ENCODE peak calls at places on chromosome 3, in four cellular contexts. One of them, this sample, is unnamed.

GRCh38 chr3:57184516-57184915 is 15.3 kb downstream of the HESX1 start:
- DNase-seq in breast epithelium: no peak
- DNase-seq in HepG2: no peak
- DNase-seq in body of pancreas: no peak
- DNase-seq in this sample: no peak

GRCh38 chr3:43260412-43260811 is 25.9 kb upstream of the SNRK start:
- DNase-seq in breast epithelium: no peak
- DNase-seq in body of pancreas: no peak
- DNase-seq in HepG2: peak
- DNase-seq in this sample: no peak

GRCh38 chr3:55583475-55583874 is 96.4 kb upstream of the WNT5A start:
- DNase-seq in HepG2: no peak
- DNase-seq in body of pancreas: no peak
- DNase-seq in breast epithelium: no peak
- DNase-seq in this sample: no peak

GRCh38 chr3:48232232-48232631 is 8.7 kb upstream of the ZNF589 start:
- DNase-seq in body of pancreas: no peak
- DNase-seq in HepG2: no peak
- DNase-seq in breast epithelium: no peak
- DNase-seq in this sample: no peak

GRCh38 chr3:136070334-136070733 is 104.8 kb downstream of the PPP2R3A start:
- DNase-seq in HepG2: no peak
- DNase-seq in breast epithelium: no peak
- DNase-seq in body of pancreas: no peak
- DNase-seq in this sample: no peak

GRCh38 chr3:13013994-13014754 is 59.1 kb downstream of the IQSEC1 start:
- DNase-seq in breast epithelium: no peak
- DNase-seq in HepG2: no peak
- DNase-seq in body of pancreas: no peak
- DNase-seq in this sample: peak

GRCh38 chr3:149678365-149678948 is 20.6 kb upstream of the WWTR1 start:
- DNase-seq in body of pancreas: no peak
- DNase-seq in HepG2: no peak
- DNase-seq in breast epithelium: no peak
- DNase-seq in this sample: no peak

GRCh38 chr3:151168269-151169094 is 34.5 kb downstream of the GPR171 start:
- DNase-seq in breast epithelium: peak
- DNase-seq in body of pancreas: peak
- DNase-seq in HepG2: peak
- DNase-seq in this sample: peak

GRCh38 chr3:24151595-24151994 is 206.5 kb downstream of the NR1D2 start:
- DNase-seq in HepG2: no peak
- DNase-seq in breast epithelium: no peak
- DNase-seq in body of pancreas: no peak
- DNase-seq in this sample: peak

GRCh38 chr3:46482632-46483311 is 15.0 kb upstream of the RTP3 start:
- DNase-seq in HepG2: no peak
- DNase-seq in breast epithelium: no peak
- DNase-seq in body of pancreas: no peak
- DNase-seq in this sample: no peak

GRCh38 chr3:37741644-37742043 is 120.0 kb upstream of the CTDSPL start:
- DNase-seq in breast epithelium: peak
- DNase-seq in body of pancreas: peak
- DNase-seq in HepG2: peak
- DNase-seq in this sample: peak

GRCh38 chr3:99473321-99473751 is 165.1 kb upstream of the COL8A1 start:
- DNase-seq in body of pancreas: no peak
- DNase-seq in HepG2: no peak
- DNase-seq in breast epithelium: no peak
- DNase-seq in this sample: no peak

GRCh38 chr3:167406876-167407492 is 26.9 kb upstream of the ZBBX start:
- DNase-seq in body of pancreas: peak
- DNase-seq in breast epithelium: no peak
- DNase-seq in HepG2: peak
- DNase-seq in this sample: peak

GRCh38 chr3:139940622-139941021 is 5.6 kb downstream of the CLSTN2 start:
- DNase-seq in HepG2: peak
- DNase-seq in breast epithelium: no peak
- DNase-seq in body of pancreas: no peak
- DNase-seq in this sample: no peak

GRCh38 chr3:38454179-38454883 is 641 bp downstream of the ACVR2B start:
- DNase-seq in breast epithelium: peak
- DNase-seq in HepG2: no peak
- DNase-seq in body of pancreas: peak
- DNase-seq in this sample: peak

GRCh38 chr3:55484741-55485207 is 2.3 kb downstream of the WNT5A start:
- DNase-seq in HepG2: no peak
- DNase-seq in breast epithelium: no peak
- DNase-seq in body of pancreas: no peak
- DNase-seq in this sample: no peak

GRCh38 chr3:161347726-161348125 is 23.6 kb downstream of the SPTSSB start:
- DNase-seq in HepG2: no peak
- DNase-seq in body of pancreas: no peak
- DNase-seq in breast epithelium: no peak
- DNase-seq in this sample: no peak

GRCh38 chr3:129560269-129560787 is 17.4 kb downstream of the H1-8 start:
- DNase-seq in body of pancreas: no peak
- DNase-seq in HepG2: no peak
- DNase-seq in breast epithelium: no peak
- DNase-seq in this sample: no peak

GRCh38 chr3:23112491-23112890 is 90.6 kb upstream of the UBE2E2 start:
- DNase-seq in breast epithelium: no peak
- DNase-seq in body of pancreas: no peak
- DNase-seq in HepG2: no peak
- DNase-seq in this sample: peak

GRCh38 chr3:40628984-40629383 is 104.2 kb downstream of the ZNF621 start:
- DNase-seq in body of pancreas: no peak
- DNase-seq in breast epithelium: no peak
- DNase-seq in HepG2: no peak
- DNase-seq in this sample: no peak

GRCh38 chr3:9130318-9131110 is 118.9 kb downstream of the SRGAP3 start:
- DNase-seq in body of pancreas: no peak
- DNase-seq in breast epithelium: no peak
- DNase-seq in HepG2: no peak
- DNase-seq in this sample: no peak

GRCh38 chr3:10505791-10506585 is 602 bp upstream of the ATP2B2 start:
- DNase-seq in HepG2: no peak
- DNase-seq in body of pancreas: no peak
- DNase-seq in breast epithelium: no peak
- DNase-seq in this sample: no peak

GRCh38 chr3:156352728-156353127 is 202.2 kb downstream of the SSR3 start:
- DNase-seq in body of pancreas: no peak
- DNase-seq in HepG2: no peak
- DNase-seq in breast epithelium: no peak
- DNase-seq in this sample: no peak

GRCh38 chr3:77468408-77469045 is 428.6 kb downstream of the ROBO2 start:
- DNase-seq in breast epithelium: no peak
- DNase-seq in body of pancreas: no peak
- DNase-seq in HepG2: no peak
- DNase-seq in this sample: no peak

GRCh38 chr3:181176610-181177009 is 187.1 kb upstream of the DNAJC19 start:
- DNase-seq in body of pancreas: peak
- DNase-seq in breast epithelium: peak
- DNase-seq in HepG2: peak
- DNase-seq in this sample: peak

GRCh38 chr3:66048051-66048395 is 9.3 kb upstream of the MAGI1 start:
- DNase-seq in breast epithelium: no peak
- DNase-seq in body of pancreas: no peak
- DNase-seq in HepG2: no peak
- DNase-seq in this sample: no peak

GRCh38 chr3:133237380-133237779 is 162.5 kb upstream of the BFSP2 start:
- DNase-seq in HepG2: no peak
- DNase-seq in breast epithelium: no peak
- DNase-seq in body of pancreas: no peak
- DNase-seq in this sample: no peak

DNA sequence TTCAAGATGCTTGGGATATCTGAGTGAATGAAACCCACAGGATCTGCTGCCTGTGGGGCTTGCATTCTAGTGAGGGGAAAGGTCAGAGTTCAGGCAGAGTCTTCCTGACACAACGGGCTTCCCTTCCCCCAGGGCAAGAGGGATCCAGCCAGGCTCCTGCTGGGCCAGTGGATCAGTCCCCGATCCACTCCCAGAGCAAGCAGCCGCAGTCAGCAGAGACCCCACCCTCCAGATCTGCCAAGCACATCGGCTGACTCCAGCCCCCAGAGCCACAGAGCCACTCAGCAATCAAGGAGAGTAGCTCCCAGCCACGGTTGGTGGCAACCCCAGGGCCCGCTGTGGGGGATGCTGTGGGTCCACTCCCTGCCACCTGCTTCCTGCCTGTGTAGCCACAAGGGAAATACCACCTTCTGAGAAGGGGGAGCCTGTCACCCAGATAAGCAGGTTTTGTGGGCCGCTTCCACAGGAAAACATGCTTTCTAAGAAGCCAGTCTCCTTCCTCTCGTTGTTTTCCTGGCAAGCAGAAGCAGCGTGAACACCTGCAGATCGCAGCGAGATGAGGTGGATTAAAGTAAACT is 44.9 kb downstream of the CPN2 start:
- DNase-seq in body of pancreas: no peak
- DNase-seq in HepG2: no peak
- DNase-seq in breast epithelium: no peak
- DNase-seq in this sample: no peak
- TF ChIP-seq POLR2A in body of pancreas: no peak
- TF ChIP-seq POLR2A in HepG2: no peak
- TF ChIP-seq POLR2A in breast epithelium: no peak
- TF ChIP-seq POLR2A in this sample: no peak

GRCh38 chr3:119579366-119580147 is at the start of gene ADPRH:
- DNase-seq in HepG2: no peak
- DNase-seq in breast epithelium: peak
- DNase-seq in body of pancreas: peak
- DNase-seq in this sample: peak
- TF ChIP-seq POLR2A in HepG2: no peak
- TF ChIP-seq POLR2A in breast epithelium: no peak
- TF ChIP-seq POLR2A in body of pancreas: peak
- TF ChIP-seq POLR2A in this sample: no peak

DNA sequence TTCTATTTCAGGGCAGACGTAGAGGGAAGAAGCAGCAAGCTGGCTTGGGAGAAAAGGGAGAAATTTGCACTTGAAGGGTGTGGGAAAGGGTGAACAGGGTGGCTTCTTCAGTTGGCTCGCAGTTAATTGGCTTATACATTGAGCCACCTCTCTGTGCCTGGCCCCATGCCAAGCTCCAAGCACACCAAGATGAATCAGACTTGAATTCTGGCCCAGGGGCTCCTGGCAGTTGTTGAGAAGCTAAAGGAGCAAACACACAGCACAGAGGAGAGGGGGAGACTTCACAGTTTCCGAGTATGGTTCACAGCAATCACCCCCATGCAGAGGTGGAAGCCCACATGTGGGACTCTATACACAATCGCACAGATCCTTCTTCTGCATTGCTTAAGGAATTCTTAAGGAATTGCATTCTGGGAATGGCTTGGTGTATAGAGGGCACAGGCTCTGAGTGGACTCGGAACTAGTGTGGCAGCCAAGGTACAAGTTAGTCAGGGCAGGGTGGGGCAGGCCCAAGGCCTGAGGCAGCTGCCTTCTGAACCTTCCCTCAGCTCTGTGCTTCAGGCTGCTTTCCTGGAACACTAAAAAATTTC is 1.5 kb downstream of the ARL6IP5 start:
- DNase-seq in body of pancreas: peak
- DNase-seq in breast epithelium: peak
- DNase-seq in HepG2: peak
- DNase-seq in this sample: peak
- TF ChIP-seq POLR2A in body of pancreas: peak
- TF ChIP-seq POLR2A in breast epithelium: no peak
- TF ChIP-seq POLR2A in HepG2: no peak
- TF ChIP-seq POLR2A in this sample: peak

DNA sequence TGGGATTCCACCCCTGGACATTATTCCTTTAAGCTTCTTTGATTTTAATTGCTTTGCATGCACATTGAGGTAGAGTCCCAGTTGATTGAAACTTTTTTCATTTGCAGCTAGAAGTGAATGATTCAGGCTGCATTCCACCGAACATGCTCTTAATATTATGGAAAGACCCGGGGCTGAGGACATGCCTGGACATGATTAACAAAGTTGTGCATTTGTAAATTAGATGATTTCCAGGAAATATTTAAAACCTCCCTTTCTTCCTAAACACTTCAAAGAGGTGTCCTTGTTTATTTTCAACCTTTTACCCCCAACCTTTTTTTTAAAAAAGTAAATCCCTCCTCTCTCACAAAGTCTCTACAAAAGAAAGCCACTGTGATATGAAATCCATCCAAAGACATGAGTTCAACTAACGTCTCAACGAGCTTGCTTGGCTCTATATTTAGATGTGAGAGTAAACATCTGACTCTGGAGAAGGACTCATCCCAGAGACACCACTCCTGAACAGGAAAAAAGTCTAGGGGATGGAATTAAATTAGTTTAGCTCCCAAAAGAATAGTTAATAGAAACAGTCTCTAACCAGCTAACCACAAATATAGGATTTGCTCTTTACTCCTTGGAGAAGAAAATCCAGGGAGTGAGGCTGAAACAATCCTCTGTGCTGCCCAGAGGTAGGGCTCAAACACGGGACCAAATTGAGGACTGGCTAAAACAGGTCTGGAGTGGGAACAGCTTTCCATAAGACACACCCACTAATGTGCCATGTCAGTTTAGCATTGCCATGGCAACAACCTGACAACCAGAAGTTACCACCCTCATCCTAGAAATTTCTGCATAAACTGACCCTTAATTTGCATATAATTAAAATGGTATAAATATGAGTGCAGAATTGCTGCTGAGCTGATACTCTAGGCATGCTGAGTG is 83.1 kb downstream of the XXYLT1 start:
- DNase-seq in breast epithelium: peak
- DNase-seq in HepG2: no peak
- DNase-seq in body of pancreas: no peak
- DNase-seq in this sample: no peak
- TF ChIP-seq POLR2A in breast epithelium: no peak
- TF ChIP-seq POLR2A in HepG2: no peak
- TF ChIP-seq POLR2A in body of pancreas: no peak
- TF ChIP-seq POLR2A in this sample: no peak

DNA sequence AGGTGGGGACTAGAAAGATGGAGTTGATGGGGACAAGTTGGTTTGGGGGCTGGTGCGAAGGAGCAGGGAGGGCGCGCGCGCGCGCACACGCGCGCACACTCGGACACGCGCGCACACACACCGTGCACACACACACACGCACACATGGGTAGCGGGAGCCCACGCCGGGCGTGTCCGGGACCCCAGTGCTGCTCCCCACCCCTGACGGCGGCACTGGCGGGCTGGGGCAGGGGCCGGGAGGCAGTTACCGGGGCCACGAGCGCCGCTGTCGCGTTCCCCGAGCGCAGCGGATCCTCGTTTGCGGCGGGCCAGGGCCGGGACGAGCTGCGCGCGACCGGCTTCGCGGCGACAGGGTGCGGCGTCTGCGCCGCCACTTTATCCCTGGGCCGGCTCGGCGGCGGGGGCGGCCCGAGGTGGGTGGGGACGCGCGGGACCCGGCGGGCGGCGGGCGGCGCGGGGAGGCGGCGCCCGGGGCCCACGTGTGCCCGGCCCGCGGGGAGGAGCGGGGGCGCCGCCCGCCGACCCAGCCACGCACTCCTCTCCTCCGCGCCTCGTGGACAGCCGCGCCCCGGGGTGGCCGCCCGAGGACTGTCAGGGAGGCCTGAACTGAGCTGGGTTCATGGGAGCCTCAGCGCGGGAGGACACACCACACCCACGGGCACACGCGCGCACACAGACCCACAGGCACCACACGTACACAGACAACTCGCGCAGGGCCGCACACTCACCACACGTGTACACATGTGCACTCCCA is 698 bp upstream of the MGLL start:
- DNase-seq in HepG2: no peak
- DNase-seq in breast epithelium: no peak
- DNase-seq in body of pancreas: peak
- DNase-seq in this sample: peak
- TF ChIP-seq POLR2A in HepG2: no peak
- TF ChIP-seq POLR2A in breast epithelium: no peak
- TF ChIP-seq POLR2A in body of pancreas: no peak
- TF ChIP-seq POLR2A in this sample: peak

This sample was measured in erythroblast.